ENCODE peak calls at places on chromosome 11, in seven cellular contexts. I is breast epithelium; A is stomach; K is HAP-1; F is fibroblast of lung; X is CD4-positive, CD25-positive, alpha-beta regulatory T cell; T is CD8-positive, alpha-beta T cell. C is an unnamed sample.
A peak's percentile ranks its signal among the peaks of the same experiment; 100 is the strongest.

GRCh38 chr11:77658213-77659013 is 20.8 kb upstream of the CLNS1A start:
- DNase-seq in K (no peak), T (no peak), F (peak; percentile 21), A (no peak), X (no peak), I (no peak), C (no peak)

GRCh38 chr11:2202900-2203439 is 31.4 kb upstream of the TH start:
- DNase-seq in T (no peak), K (no peak), F (no peak), X (no peak), I (no peak), A (no peak), C (no peak)

GRCh38 chr11:24496728-24497396 is at the start of gene LUZP2:
- DNase-seq in I (no peak), T (no peak), K (peak; percentile 57), A (no peak), X (no peak), F (peak; percentile 29), C (no peak)

GRCh38 chr11:134560566-134561347 is 148.7 kb upstream of the B3GAT1 start:
- DNase-seq in X (no peak), T (no peak), F (no peak), I (no peak), K (no peak), A (no peak), C (peak; percentile 42)

GRCh38 chr11:88886796-88887195 is 179.0 kb downstream of the GRM5 start:
- DNase-seq in X (peak; percentile 3), F (peak; percentile 37), K (peak; percentile 20), T (peak; percentile 27), A (no peak), I (no peak), C (no peak)

GRCh38 chr11:14189874-14190273 is 169.1 kb downstream of the RRAS2 start:
- DNase-seq in I (peak; percentile 44), K (no peak), A (no peak), F (peak; percentile 81), X (no peak), T (no peak), C (no peak)

GRCh38 chr11:43245471-43245870 is 66.3 kb upstream of the API5 start:
- DNase-seq in I (no peak), X (no peak), T (no peak), K (no peak), F (no peak), A (no peak), C (no peak)

GRCh38 chr11:7278314-7278917 is 26.7 kb downstream of the SYT9 start:
- DNase-seq in F (peak; percentile 40), T (no peak), X (no peak), I (no peak), A (no peak), K (peak; percentile 38), C (no peak)

GRCh38 chr11:4090258-4090657 is 4.3 kb upstream of the RRM1 start:
- DNase-seq in T (peak; percentile 48), F (no peak), A (no peak), I (no peak), K (no peak), X (peak; percentile 29), C (no peak)

GRCh38 chr11:47156333-47156732 is 20.3 kb downstream of the ARFGAP2 start:
- DNase-seq in X (no peak), T (no peak), I (no peak), A (no peak), F (no peak), K (no peak), C (no peak)

GRCh38 chr11:7603031-7603781 is 70.1 kb downstream of the CYB5R2 start:
- DNase-seq in A (no peak), X (no peak), F (no peak), T (no peak), K (no peak), I (no peak), C (no peak)

GRCh38 chr11:396511-396947 is 2.5 kb downstream of the PKP3 start:
- DNase-seq in T (no peak), F (peak; percentile 33), K (no peak), X (no peak), A (no peak), I (no peak), C (no peak)

GRCh38 chr11:79414644-79415317 is 26.0 kb downstream of the TENM4 start:
- DNase-seq in A (no peak), I (no peak), F (peak; percentile 83), K (no peak), X (no peak), T (no peak), C (no peak)

GRCh38 chr11:82494988-82495432 is 238.7 kb downstream of the FAM181B start:
- DNase-seq in I (no peak), K (peak; percentile 23), F (no peak), T (no peak), X (no peak), A (no peak), C (no peak)

GRCh38 chr11:114301927-114302326 is 5.7 kb downstream of the NNMT start:
- DNase-seq in X (no peak), A (no peak), T (no peak), I (no peak), F (no peak), K (no peak), C (no peak)

GRCh38 chr11:109729761-109730160 is 307.8 kb downstream of the C11orf87 start:
- DNase-seq in I (no peak), T (no peak), K (no peak), A (no peak), X (no peak), F (no peak), C (no peak)

GRCh38 chr11:22670803-22671202 is 4.4 kb downstream of the GAS2 start:
- DNase-seq in A (no peak), F (peak; percentile 2), X (no peak), I (no peak), K (no peak), T (no peak), C (no peak)

GRCh38 chr11:17594686-17595192 is 47.7 kb downstream of the OTOG start:
- DNase-seq in X (no peak), A (no peak), I (no peak), K (no peak), T (no peak), F (no peak), C (peak; percentile 31)

GRCh38 chr11:67022961-67023956 is at the start of gene SYT12:
- DNase-seq in T (no peak), F (no peak), I (no peak), X (no peak), K (no peak), A (no peak), C (no peak)
- H3K27me3 ChIP-seq in T (peaks cover 18% of the 10 kb centered on the region), F (peaks cover 13% of the 10 kb centered on the region), I (no peaks in the 10 kb centered on the region), X (peaks cover 8% of the 10 kb centered on the region), K (peaks cover 3% of the 10 kb centered on the region), A (no peaks in the 10 kb centered on the region), C (no peaks in the 10 kb centered on the region)

DNA sequence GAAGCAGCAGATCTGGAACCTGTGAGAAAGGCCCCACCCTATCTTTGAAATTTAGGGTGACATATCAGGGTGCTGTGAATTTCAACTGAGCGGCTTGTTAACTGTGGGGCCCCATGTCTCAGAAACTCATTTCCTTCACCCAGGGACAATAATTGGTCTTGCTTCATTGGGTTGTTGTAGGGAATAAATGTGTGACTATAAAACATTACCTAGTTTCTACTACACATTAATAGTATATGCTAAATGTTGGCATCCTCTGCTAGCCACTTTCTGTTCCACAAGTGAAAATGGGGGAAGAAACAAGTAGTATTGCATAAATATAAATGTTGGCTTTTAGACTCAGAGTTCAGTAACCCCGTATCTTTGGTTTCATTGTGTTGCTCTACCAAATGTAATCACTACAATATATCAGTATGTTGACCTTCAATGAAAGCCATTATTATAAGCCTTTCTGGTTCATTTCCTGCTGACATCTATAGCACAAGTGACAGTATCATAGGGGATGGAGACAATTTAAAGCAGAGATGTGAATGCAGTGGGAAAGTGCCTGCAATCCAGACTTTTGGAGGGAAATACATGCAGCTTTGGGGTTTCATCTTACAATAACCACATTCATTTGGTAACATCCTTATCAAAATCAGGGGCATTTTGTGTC is 905.5 kb upstream of the RAG2 start:
- DNase-seq in X (no peak), K (no peak), F (no peak), A (no peak), I (no peak), T (no peak), C (no peak)
- H3K4me1 ChIP-seq in X (no peaks in the 10 kb centered on the region), K (peaks cover 11% of the 10 kb centered on the region), F (peaks cover 15% of the 10 kb centered on the region), A (no peaks in the 10 kb centered on the region), I (no peaks in the 10 kb centered on the region), T (no peaks in the 10 kb centered on the region), C (no peaks in the 10 kb centered on the region)

GRCh38 chr11:64772318-64773018 is 5.9 kb downstream of the SF1 start:
- DNase-seq in F (no peak), I (no peak), A (no peak), T (no peak), K (no peak), X (no peak), C (no peak)
- H3K36me3 ChIP-seq in F (peaks cover 44% of the 10 kb centered on the region), I (peaks cover 28% of the 10 kb centered on the region), A (peaks cover 94% of the 10 kb centered on the region), T (peaks cover 95% of the 10 kb centered on the region), K (peaks cover 100% of the 10 kb centered on the region), X (peaks cover 99% of the 10 kb centered on the region), C (peaks cover 89% of the 10 kb centered on the region)

GRCh38 chr11:69772646-69773045 is 2.5 kb downstream of the FGF4 start:
- DNase-seq in F (no peak), I (no peak), A (no peak), T (no peak), K (no peak), X (no peak), C (no peak)

GRCh38 chr11:69773626-69774353 is 1.4 kb downstream of the FGF4 start:
- DNase-seq in X (no peak), A (no peak), I (no peak), T (no peak), K (no peak), F (no peak), C (no peak)

GRCh38 chr11:69774354-69775162 is 583 bp downstream of the FGF4 start:
- DNase-seq in T (no peak), X (no peak), A (no peak), F (no peak), I (no peak), K (no peak), C (no peak)

GRCh38 chr11:69770525-69770924 is 4.6 kb downstream of the FGF4 start:
- DNase-seq in T (no peak), I (no peak), X (no peak), A (no peak), K (peak; percentile 22), F (no peak), C (no peak)

GRCh38 chr11:69771466-69771865 is 3.7 kb downstream of the FGF4 start:
- DNase-seq in F (no peak), K (peak; percentile 78), T (no peak), I (no peak), A (no peak), X (no peak), C (no peak)
- H3K27me3 ChIP-seq in F (peaks cover 36% of the 10 kb centered on the region), K (no peaks in the 10 kb centered on the region), T (no peaks in the 10 kb centered on the region), I (peaks cover 59% of the 10 kb centered on the region), A (peaks cover 21% of the 10 kb centered on the region), X (peaks cover 7% of the 10 kb centered on the region), C (peaks cover 10% of the 10 kb centered on the region)

GRCh38 chr11:96257036-96257435 is 86.0 kb downstream of the MAML2 start:
- DNase-seq in I (no peak), T (no peak), K (no peak), F (no peak), X (no peak), A (no peak), C (no peak)

GRCh38 chr11:96260067-96260511 is 82.9 kb downstream of the MAML2 start:
- DNase-seq in F (no peak), K (no peak), T (no peak), A (no peak), I (no peak), X (no peak), C (no peak)

GRCh38 chr11:96256604-96257003 is 86.4 kb downstream of the MAML2 start:
- DNase-seq in T (no peak), A (no peak), X (no peak), I (no peak), F (no peak), K (no peak), C (no peak)

GRCh38 chr11:96259053-96259837 is 83.8 kb downstream of the MAML2 start:
- DNase-seq in I (no peak), T (no peak), F (peak; percentile 77), A (no peak), X (no peak), K (no peak), C (no peak)

GRCh38 chr11:96257972-96258951 is 84.7 kb downstream of the MAML2 start:
- DNase-seq in I (no peak), F (peak; percentile 58), K (no peak), A (no peak), X (peak; percentile 21), T (peak; percentile 29), C (no peak)
- H3K4me1 ChIP-seq in I (peaks cover 9% of the 10 kb centered on the region), F (peaks cover 25% of the 10 kb centered on the region), K (peaks cover 20% of the 10 kb centered on the region), A (peaks cover 20% of the 10 kb centered on the region), X (peaks cover 83% of the 10 kb centered on the region), T (peaks cover 80% of the 10 kb centered on the region), C (peaks cover 81% of the 10 kb centered on the region)